ENCODE peak calls at places on chromosome 11, in eight cellular contexts. M is small intestine; D is neural progenitor cell; H is thoracic aorta; F is IMR-90; T is left lung; G is CD8-positive, alpha-beta memory T cell; Z is MM.1S. B is an unnamed sample.

GRCh38 chr11:73265278-73265810 is 6.8 kb upstream of the P2RY6 start:
- DNase-seq in F (no peak), D (no peak), H (no peak), G (no peak), M (no peak), T (no peak), Z (no peak), B (no peak)

GRCh38 chr11:20474176-20474950 is 86.8 kb downstream of the PRMT3 start:
- DNase-seq in M (peak; percentile 57), F (no peak), H (no peak), T (no peak), Z (no peak), D (peak; percentile 13), G (no peak), B (no peak)

GRCh38 chr11:119518746-119519382 is 95.9 kb upstream of the THY1 start:
- DNase-seq in F (peak; percentile 58), T (no peak), G (no peak), H (no peak), Z (peak; percentile 23), M (no peak), D (peak; percentile 89), B (no peak)

GRCh38 chr11:34250732-34251639 is 106.8 kb downstream of the ABTB2 start:
- DNase-seq in M (peak; percentile 72), D (peak; percentile 56), H (peak; percentile 43), G (peak; percentile 86), Z (no peak), T (peak; percentile 63), F (peak; percentile 7), B (peak; percentile 29)

GRCh38 chr11:10807629-10808552 is 835 bp downstream of the EIF4G2 start:
- DNase-seq in H (peak; percentile 9), D (peak; percentile 65), Z (peak; percentile 27), M (peak; percentile 54), G (peak; percentile 65), F (peak; percentile 37), T (peak; percentile 68), B (peak; percentile 17)

GRCh38 chr11:109785714-109786113 is 307.5 kb upstream of the ZC3H12C start:
- DNase-seq in D (no peak), M (no peak), H (no peak), Z (no peak), G (no peak), T (no peak), F (peak; percentile 39), B (no peak)

GRCh38 chr11:79362358-79362757 is 78.5 kb downstream of the TENM4 start:
- DNase-seq in Z (no peak), D (no peak), G (no peak), M (no peak), T (no peak), F (no peak), H (no peak), B (no peak)

GRCh38 chr11:126607374-126607773 is 251.9 kb downstream of the ST3GAL4 start:
- DNase-seq in F (peak; percentile 66), T (no peak), Z (peak; percentile 45), M (peak; percentile 63), G (no peak), D (peak; percentile 82), H (no peak), B (no peak)

GRCh38 chr11:2077061-2077802 is 62.0 kb downstream of the IGF2 start:
- DNase-seq in Z (no peak), G (peak; percentile 22), D (no peak), F (peak; percentile 65), H (no peak), T (no peak), M (no peak), B (no peak)

GRCh38 chr11:22512457-22512856 is 113.2 kb downstream of the FANCF start:
- DNase-seq in Z (no peak), G (no peak), H (no peak), T (no peak), M (no peak), D (no peak), F (no peak), B (no peak)

GRCh38 chr11:46845440-46845739 is 690 bp downstream of the CKAP5 start:
- DNase-seq in G (no peak), H (no peak), Z (peak; percentile 71), T (no peak), F (no peak), M (no peak), D (no peak), B (no peak)

GRCh38 chr11:63478896-63479295 is 12.1 kb downstream of the PLAAT5 start:
- DNase-seq in F (peak; percentile 75), Z (peak; percentile 68), H (no peak), G (peak; percentile 70), T (no peak), M (peak; percentile 71), D (peak; percentile 71), B (peak; percentile 15)

GRCh38 chr11:97965849-97966646 is 1054.7 kb upstream of the CNTN5 start:
- DNase-seq in H (no peak), M (no peak), F (peak; percentile 98), G (no peak), Z (no peak), T (no peak), D (no peak), B (no peak)

GRCh38 chr11:119991669-119992068 is 146.2 kb downstream of the TRIM29 start:
- DNase-seq in M (peak; percentile 40), Z (no peak), G (no peak), D (no peak), T (no peak), F (no peak), H (no peak), B (no peak)

GRCh38 chr11:132499661-132500060 is 1032.6 kb downstream of the OPCML start:
- DNase-seq in G (no peak), Z (no peak), D (no peak), M (no peak), F (no peak), T (no peak), H (no peak), B (no peak)
- H3K9me3 ChIP-seq in G (no peaks in the 10 kb centered on the region), Z (no peaks in the 10 kb centered on the region), D (no peaks in the 10 kb centered on the region), M (no peaks in the 10 kb centered on the region), F (no peaks in the 10 kb centered on the region), T (no peaks in the 10 kb centered on the region), H (no peaks in the 10 kb centered on the region), B (no peaks in the 10 kb centered on the region)

DNA sequence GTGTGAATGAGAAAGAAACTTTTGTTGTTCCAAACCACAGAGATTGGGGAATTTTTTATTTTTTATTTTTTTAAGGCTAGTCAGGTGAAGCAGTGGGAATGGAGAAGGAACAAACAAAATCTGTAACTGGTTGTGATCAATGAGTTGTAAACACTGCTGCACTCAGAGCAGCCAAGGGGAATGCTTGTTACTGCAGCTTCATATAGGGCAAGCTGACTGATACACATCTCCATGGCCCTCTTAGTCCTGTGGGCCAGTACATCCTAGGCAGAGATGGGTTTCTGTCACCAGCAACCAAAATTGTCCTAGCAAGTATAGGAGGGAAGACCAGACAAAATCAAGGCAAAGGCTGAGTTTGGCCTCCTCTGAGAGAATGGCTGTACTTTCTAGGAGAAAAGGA is 306.8 kb downstream of the CTTN start:
- DNase-seq in M (no peak), D (no peak), G (peak; percentile 19), T (no peak), F (no peak), Z (no peak), H (no peak), B (no peak)
- H3K9me3 ChIP-seq in M (no peaks in the 10 kb centered on the region), D (no peaks in the 10 kb centered on the region), G (no peaks in the 10 kb centered on the region), T (no peaks in the 10 kb centered on the region), F (no peaks in the 10 kb centered on the region), Z (no peaks in the 10 kb centered on the region), H (no peaks in the 10 kb centered on the region), B (no peaks in the 10 kb centered on the region)

GRCh38 chr11:70713988-70714665 is 315.8 kb downstream of the CTTN start:
- DNase-seq in T (no peak), M (no peak), G (no peak), Z (no peak), F (no peak), H (no peak), D (peak; percentile 73), B (no peak)

GRCh38 chr11:70713436-70713835 is 315.1 kb downstream of the CTTN start:
- DNase-seq in H (no peak), F (no peak), G (no peak), D (no peak), Z (no peak), M (no peak), T (no peak), B (no peak)

GRCh38 chr11:70715636-70716035 is 317.3 kb downstream of the CTTN start:
- DNase-seq in M (no peak), D (no peak), Z (no peak), T (no peak), H (no peak), F (no peak), G (no peak), B (no peak)

GRCh38 chr11:70716986-70717775 is 318.9 kb downstream of the CTTN start:
- DNase-seq in Z (no peak), H (no peak), M (no peak), F (no peak), G (no peak), D (no peak), T (no peak), B (no peak)

GRCh38 chr11:70715166-70715565 is 316.8 kb downstream of the CTTN start:
- DNase-seq in T (no peak), Z (no peak), H (no peak), M (no peak), G (no peak), F (no peak), D (no peak), B (no peak)
- H3K9me3 ChIP-seq in T (no peaks in the 10 kb centered on the region), Z (no peaks in the 10 kb centered on the region), H (no peaks in the 10 kb centered on the region), M (no peaks in the 10 kb centered on the region), G (no peaks in the 10 kb centered on the region), F (no peaks in the 10 kb centered on the region), D (no peaks in the 10 kb centered on the region), B (no peaks in the 10 kb centered on the region)

GRCh38 chr11:76696756-76697155 is 26.2 kb upstream of the LRRC32 start:
- DNase-seq in T (no peak), Z (no peak), F (no peak), D (no peak), H (no peak), G (no peak), M (no peak), B (no peak)

GRCh38 chr11:76700177-76701100 is 29.9 kb upstream of the LRRC32 start:
- DNase-seq in M (no peak), H (no peak), T (no peak), F (peak; percentile 97), G (no peak), Z (no peak), D (no peak), B (no peak)

GRCh38 chr11:76701701-76702100 is 31.2 kb upstream of the LRRC32 start:
- DNase-seq in Z (no peak), T (no peak), G (no peak), F (peak; percentile 63), D (no peak), H (no peak), M (no peak), B (no peak)

GRCh38 chr11:76698321-76699043 is 27.9 kb upstream of the LRRC32 start:
- DNase-seq in M (no peak), Z (no peak), G (no peak), F (no peak), D (peak; percentile 61), H (no peak), T (no peak), B (no peak)

GRCh38 chr11:76699461-76700091 is 29.0 kb upstream of the LRRC32 start:
- DNase-seq in D (no peak), M (no peak), Z (no peak), F (peak; percentile 48), G (no peak), T (no peak), H (no peak), B (no peak)
- H3K9me3 ChIP-seq in D (no peaks in the 10 kb centered on the region), M (no peaks in the 10 kb centered on the region), Z (no peaks in the 10 kb centered on the region), F (no peaks in the 10 kb centered on the region), G (no peaks in the 10 kb centered on the region), T (no peaks in the 10 kb centered on the region), H (no peaks in the 10 kb centered on the region), B (no peaks in the 10 kb centered on the region)

GRCh38 chr11:127640822-127641485 is 640.4 kb upstream of the KIRREL3 start:
- DNase-seq in G (no peak), T (no peak), D (no peak), H (no peak), F (peak; percentile 57), M (no peak), Z (peak; percentile 76), B (no peak)
- H3K9me3 ChIP-seq in G (no peaks in the 10 kb centered on the region), T (no peaks in the 10 kb centered on the region), D (no peaks in the 10 kb centered on the region), H (no peaks in the 10 kb centered on the region), F (no peaks in the 10 kb centered on the region), M (no peaks in the 10 kb centered on the region), Z (no peaks in the 10 kb centered on the region), B (no peaks in the 10 kb centered on the region)